ENCODE peak calls at places on chromosomes 16 and 17, in seven cellular contexts. I, E, F, V, H, G and N are unnamed samples.

GRCh38 chr17:68580236-68580903 is 20.8 kb downstream of the FAM20A start:
- DNase-seq in I (peak; percentile 87), E (no peak), F (no peak), V (no peak), H (no peak), G (peak; percentile 90), N (no peak)

GRCh38 chr17:21680366-21680765 is 12.0 kb upstream of the KCNJ18 start:
- DNase-seq in I (no peak), E (no peak), F (no peak), V (no peak), H (no peak), G (no peak), N (no peak)

GRCh38 chr16:1174477-1175357 is 21.8 kb downstream of the CACNA1H start:
- DNase-seq in I (no peak), E (no peak), F (peak; percentile 53), V (no peak), H (no peak), G (no peak), N (no peak)

GRCh38 chr17:50152736-50153135 is 2.3 kb upstream of the PPP1R9B start:
- DNase-seq in I (no peak), E (no peak), F (no peak), V (no peak), H (no peak), G (no peak), N (no peak)

GRCh38 chr16:11159189-11159588 is 96.8 kb downstream of the SOCS1 start:
- DNase-seq in I (no peak), E (no peak), F (no peak), V (no peak), H (no peak), G (no peak), N (no peak)

GRCh38 chr16:31842864-31843263 is 30.7 kb upstream of the ZNF267 start:
- DNase-seq in I (no peak), E (no peak), F (no peak), V (no peak), H (no peak), G (no peak), N (no peak)

GRCh38 chr17:81254955-81255717 is 16.0 kb downstream of the NDUFAF8 start:
- DNase-seq in I (peak; percentile 60), E (no peak), F (peak; percentile 71), V (no peak), H (peak; percentile 65), G (peak; percentile 79), N (peak; percentile 51)

GRCh38 chr16:1158456-1159324 is 5.8 kb downstream of the CACNA1H start:
- DNase-seq in I (no peak), E (no peak), F (no peak), V (no peak), H (no peak), G (peak; percentile 17), N (no peak)

GRCh38 chr17:81084691-81085419 is 49.9 kb downstream of the BAIAP2 start:
- DNase-seq in I (no peak), E (no peak), F (no peak), V (no peak), H (peak; percentile 71), G (no peak), N (peak; percentile 67)

GRCh38 chr17:46191332-46192210 is 1.7 kb downstream of the KANSL1 start:
- DNase-seq in I (no peak), E (no peak), F (no peak), V (no peak), H (peak; percentile 33), G (peak; percentile 41), N (peak; percentile 83)

GRCh38 chr16:73040735-73041402 is 7.1 kb downstream of the ZFHX3 start:
- DNase-seq in I (no peak), E (no peak), F (no peak), V (no peak), H (no peak), G (no peak), N (no peak)

GRCh38 chr16:68411086-68411485 is 37.2 kb downstream of the SMPD3 start:
- DNase-seq in I (no peak), E (no peak), F (no peak), V (no peak), H (no peak), G (no peak), N (no peak)

GRCh38 chr17:66018786-66019185 is 173.1 kb downstream of the CEP112 start:
- DNase-seq in I (no peak), E (no peak), F (no peak), V (no peak), H (no peak), G (no peak), N (no peak)

GRCh38 chr16:30184430-30185140 is 1.2 kb downstream of the CORO1A start:
- DNase-seq in I (no peak), E (peak; percentile 34), F (no peak), V (peak; percentile 27), H (peak; percentile 44), G (no peak), N (no peak)

GRCh38 chr17:21041753-21042433 is 918 bp downstream of the USP22 start:
- DNase-seq in I (peak; percentile 81), E (peak; percentile 65), F (peak; percentile 58), V (peak; percentile 59), H (peak; percentile 81), G (peak; percentile 78), N (peak; percentile 86)

GRCh38 chr16:17177968-17178880 is 292.5 kb downstream of the XYLT1 start:
- DNase-seq in I (no peak), E (no peak), F (no peak), V (no peak), H (no peak), G (no peak), N (no peak)

GRCh38 chr16:87127061-87127765 is 190.0 kb downstream of the C16orf95 start:
- DNase-seq in I (no peak), E (no peak), F (no peak), V (no peak), H (peak; percentile 51), G (peak; percentile 82), N (no peak)

GRCh38 chr16:4825196-4825595 is 21.9 kb downstream of the GLYR1 start:
- DNase-seq in I (no peak), E (no peak), F (no peak), V (no peak), H (no peak), G (no peak), N (no peak)

GRCh38 chr16:66170989-66171388 is 195.5 kb upstream of the CDH5 start:
- DNase-seq in I (no peak), E (no peak), F (no peak), V (no peak), H (no peak), G (no peak), N (no peak)

GRCh38 chr17:44363613-44364159 is at the start of gene FAM171A2:
- DNase-seq in I (no peak), E (peak; percentile 68), F (no peak), V (peak; percentile 53), H (peak; percentile 85), G (peak; percentile 57), N (no peak)

GRCh38 chr17:43860927-43861622 is 14.1 kb downstream of the CD300LG start:
- DNase-seq in I (no peak), E (no peak), F (no peak), V (no peak), H (no peak), G (no peak), N (peak; percentile 16)

GRCh38 chr17:66667491-66668030 is 167.4 kb upstream of the CACNG5 start:
- DNase-seq in I (no peak), E (peak; percentile 46), F (no peak), V (peak; percentile 14), H (no peak), G (no peak), N (no peak)

GRCh38 chr16:69057400-69058378 is 47.8 kb upstream of the HAS3 start:
- DNase-seq in I (peak; percentile 64), E (no peak), F (peak; percentile 94), V (no peak), H (no peak), G (peak; percentile 87), N (no peak)

GRCh38 chr16:51637744-51638100 is 486.7 kb upstream of the SALL1 start:
- DNase-seq in I (no peak), E (no peak), F (peak; percentile 63), V (no peak), H (no peak), G (peak; percentile 7), N (no peak)

GRCh38 chr17:36008998-36009665 is 7.8 kb upstream of the CCL15 start:
- DNase-seq in I (no peak), E (peak; percentile 4), F (peak; percentile 9), V (no peak), H (no peak), G (peak; percentile 33), N (no peak)

GRCh38 chr17:45096926-45097325 is 35.4 kb downstream of the PLCD3 start:
- DNase-seq in I (no peak), E (no peak), F (no peak), V (no peak), H (no peak), G (no peak), N (no peak)

GRCh38 chr17:5500247-5500803 is 14.0 kb downstream of the MIS12 start:
- DNase-seq in I (no peak), E (no peak), F (no peak), V (no peak), H (peak; percentile 50), G (no peak), N (peak; percentile 7)

GRCh38 chr17:21033350-21033749 is 9.5 kb downstream of the USP22 start:
- DNase-seq in I (no peak), E (no peak), F (no peak), V (no peak), H (no peak), G (no peak), N (no peak)

GRCh38 chr17:80959330-80960036 is 32.2 kb upstream of the CHMP6 start:
- DNase-seq in I (peak; percentile 80), E (no peak), F (peak; percentile 94), V (no peak), H (peak; percentile 66), G (peak; percentile 49), N (peak; percentile 48)

GRCh38 chr17:62140836-62141235 is 75.8 kb upstream of the MED13 start:
- DNase-seq in I (no peak), E (no peak), F (no peak), V (no peak), H (no peak), G (peak; percentile 78), N (no peak)

GRCh38 chr16:31071861-31072260 is 2.2 kb downstream of the ZNF668 start:
- DNase-seq in I (peak; percentile 85), E (no peak), F (peak; percentile 70), V (no peak), H (no peak), G (peak; percentile 52), N (no peak)

GRCh38 chr16:87854053-87854906 is 15.0 kb downstream of the SLC7A5 start:
- DNase-seq in I (no peak), E (no peak), F (peak; percentile 87), V (peak; percentile 46), H (peak; percentile 24), G (no peak), N (no peak)